ENCODE peak calls at places on chromosomes 2 and 18, in eight cellular contexts. C, F, P, K, D, A, O and L are unnamed samples.

GRCh38 chr2:237687666-237688065 is 60.3 kb downstream of the LRRFIP1 start:
- DNase-seq in A (peak; percentile 91), P (no peak), F (peak; percentile 80), C (peak; percentile 70), D (peak; percentile 89), O (peak; percentile 97), K (peak; percentile 98), L (peak; percentile 96)

GRCh38 chr18:56196495-56197225 is 441.7 kb downstream of the TXNL1 start:
- DNase-seq in K (no peak), P (no peak), O (no peak), A (no peak), D (no peak), F (no peak), C (no peak), L (no peak)

GRCh38 chr2:217248312-217248935 is 388.6 kb upstream of the TNP1 start:
- DNase-seq in A (no peak), P (peak; percentile 66), K (peak; percentile 81), O (peak; percentile 78), C (peak; percentile 72), D (no peak), F (no peak), L (peak; percentile 37)

GRCh38 chr2:49714433-49714832 is 560.1 kb upstream of the FSHR start:
- DNase-seq in K (no peak), C (no peak), O (peak; percentile 8), F (no peak), A (no peak), P (no peak), D (no peak), L (no peak)

GRCh38 chr2:128797937-128798336 is 479.3 kb upstream of the HS6ST1 start:
- DNase-seq in D (no peak), O (no peak), C (no peak), P (no peak), A (no peak), K (no peak), F (no peak), L (no peak)

GRCh38 chr2:70887550-70888229 is 48.0 kb upstream of the ATP6V1B1 start:
- DNase-seq in F (peak; percentile 25), C (peak; percentile 67), O (peak; percentile 51), P (peak; percentile 67), D (peak; percentile 32), A (no peak), K (no peak), L (peak; percentile 86)

GRCh38 chr18:46261799-46262198 is 157.6 kb downstream of the HAUS1 start:
- DNase-seq in P (no peak), F (no peak), O (no peak), A (no peak), C (no peak), D (no peak), K (no peak), L (no peak)

GRCh38 chr2:167733750-167734149 is 513.6 kb downstream of the STK39 start:
- DNase-seq in P (no peak), K (peak; percentile 22), A (no peak), F (no peak), O (no peak), C (no peak), D (no peak), L (no peak)

GRCh38 chr2:167706800-167707199 is 540.6 kb downstream of the STK39 start:
- DNase-seq in O (no peak), A (no peak), C (no peak), K (peak; percentile 1), D (no peak), F (no peak), P (no peak), L (no peak)

GRCh38 chr2:33068261-33068660 is 121.5 kb downstream of the LTBP1 start:
- DNase-seq in K (peak; percentile 76), C (no peak), P (no peak), F (no peak), O (no peak), A (no peak), D (no peak), L (no peak)

GRCh38 chr2:144950874-144951560 is 431.1 kb upstream of the ZEB2 start:
- DNase-seq in F (no peak), P (no peak), O (peak; percentile 89), C (no peak), D (no peak), K (peak; percentile 86), A (no peak), L (no peak)

GRCh38 chr18:2143666-2144065 is 427.6 kb downstream of the METTL4 start:
- DNase-seq in K (peak; percentile 18), P (no peak), C (no peak), D (no peak), O (no peak), F (no peak), A (no peak), L (no peak)

GRCh38 chr2:128260239-128261138 is 58.2 kb downstream of the HS6ST1 start:
- DNase-seq in K (peak; percentile 92), D (no peak), F (no peak), P (no peak), O (no peak), C (no peak), A (no peak), L (peak; percentile 50)

GRCh38 chr2:61853086-61853847 is 593 bp downstream of the FAM161A start:
- DNase-seq in C (peak; percentile 17), K (no peak), O (peak; percentile 15), A (no peak), F (no peak), D (no peak), P (no peak), L (no peak)

GRCh38 chr2:222950886-222951285 is 90.0 kb downstream of the ACSL3 start:
- DNase-seq in O (no peak), P (no peak), A (no peak), D (no peak), C (no peak), F (no peak), K (peak; percentile 67), L (no peak)

GRCh38 chr18:45063246-45064038 is 382.8 kb downstream of the SETBP1 start:
- DNase-seq in O (no peak), F (no peak), P (no peak), A (no peak), D (no peak), C (no peak), K (no peak), L (no peak)

GRCh38 chr2:86672027-86672545 is 48.0 kb upstream of the RMND5A start:
- DNase-seq in K (no peak), O (no peak), A (no peak), C (no peak), F (no peak), D (no peak), P (no peak), L (no peak)

GRCh38 chr2:206851511-206851910 is 86.1 kb downstream of the FASTKD2 start:
- DNase-seq in A (no peak), O (no peak), P (no peak), F (no peak), D (no peak), C (no peak), K (no peak), L (no peak)

DNA sequence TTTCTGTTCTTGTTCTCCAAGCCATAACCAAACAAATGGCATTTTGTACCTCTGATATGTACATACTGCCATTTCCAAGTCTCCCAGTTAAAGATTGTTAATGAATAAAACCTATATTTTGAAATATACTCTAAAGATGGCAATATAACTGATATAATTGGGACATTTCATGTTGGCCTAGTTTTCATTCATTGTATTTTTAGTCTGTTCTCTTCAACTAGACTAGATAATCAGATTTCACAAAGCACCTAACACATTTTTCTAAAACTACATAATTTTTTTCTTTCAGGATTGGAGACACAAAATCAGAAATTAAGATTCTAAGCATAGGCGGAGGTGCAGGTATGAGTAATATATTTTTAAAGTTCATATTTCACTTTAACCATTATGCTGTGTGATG is 5.6 kb downstream of the HNMT start:
- DNase-seq in A (no peak), P (no peak), C (no peak), K (no peak), F (no peak), D (no peak), O (no peak), L (no peak)
- H3K4me3 ChIP-seq in A (no peak overlapping the region), P (no peak overlapping the region), C (no peak overlapping the region), K (no peak overlapping the region), F (no peak overlapping the region), D (no peak overlapping the region), O (no peak overlapping the region), L (no peak overlapping the region)

DNA sequence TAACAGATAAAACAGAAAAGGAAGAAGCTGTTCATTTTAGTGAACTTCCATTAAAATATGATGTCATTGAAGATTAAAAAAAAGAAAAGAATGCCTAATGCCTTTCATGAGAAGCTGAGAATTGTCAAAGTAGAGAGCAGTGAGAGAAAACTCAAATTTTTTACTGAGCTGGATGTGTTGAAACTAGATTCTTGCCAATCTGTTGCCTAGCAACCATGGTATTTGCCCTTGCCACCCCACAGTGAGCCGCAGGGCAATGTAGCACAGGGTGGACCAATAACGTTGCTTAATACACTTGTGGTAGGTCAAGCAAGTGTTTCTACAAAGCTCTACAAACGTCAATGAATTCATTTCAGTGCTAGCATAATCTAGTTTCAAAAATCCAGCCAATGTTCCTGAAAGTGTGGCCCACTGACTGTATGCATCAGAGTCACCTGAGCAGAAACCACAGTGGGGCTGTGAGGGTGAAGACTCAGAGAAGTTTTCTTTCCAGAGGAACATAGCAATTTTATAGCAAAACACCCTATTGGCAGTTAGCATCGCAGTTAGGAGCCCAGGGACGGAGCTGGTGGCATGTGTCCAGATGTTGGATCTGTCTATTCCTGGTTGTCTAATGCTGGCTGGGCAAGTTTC is 132.3 kb downstream of the DOCK10 start:
- DNase-seq in A (no peak), D (no peak), K (peak; percentile 89), F (no peak), O (peak; percentile 69), P (no peak), C (peak; percentile 40), L (peak; percentile 29)
- H3K4me3 ChIP-seq in A (no peak overlapping the region), D (no peak overlapping the region), K (no peak overlapping the region), F (no peak overlapping the region), O (no peak overlapping the region), P (no peak overlapping the region), C (no peak overlapping the region), L (no peak overlapping the region)

GRCh38 chr2:177625744-177626655 is 233.4 kb downstream of the AGPS start:
- DNase-seq in D (no peak), K (no peak), O (peak; percentile 80), A (no peak), P (no peak), C (no peak), F (no peak), L (no peak)
- H3K4me3 ChIP-seq in D (no peak overlapping the region), K (no peak overlapping the region), O (no peak overlapping the region), A (no peak overlapping the region), P (no peak overlapping the region), C (no peak overlapping the region), F (no peak overlapping the region), L (no peak overlapping the region)

GRCh38 chr18:31042068-31042390 is 513 bp downstream of the DSC3 start:
- DNase-seq in C (no peak), P (peak; percentile 19), K (no peak), F (no peak), D (no peak), A (no peak), O (no peak), L (no peak)

GRCh38 chr18:31041346-31042067 is 1.0 kb downstream of the DSC3 start:
- DNase-seq in F (no peak), D (no peak), P (peak; percentile 40), K (peak; percentile 31), C (no peak), O (no peak), A (no peak), L (no peak)

GRCh38 chr18:31042391-31043181 is at the start of gene DSC3:
- DNase-seq in O (peak; percentile 49), F (no peak), A (no peak), D (no peak), C (no peak), K (peak; percentile 17), P (peak; percentile 35), L (peak; percentile 92)

GRCh38 chr18:31040982-31041345 is 1.6 kb downstream of the DSC3 start:
- DNase-seq in A (no peak), K (no peak), D (no peak), C (no peak), F (no peak), O (no peak), P (peak; percentile 18), L (no peak)

GRCh38 chr18:31039426-31039825 is 3.1 kb downstream of the DSC3 start:
- DNase-seq in A (no peak), D (no peak), P (no peak), K (no peak), O (no peak), F (no peak), C (no peak), L (no peak)
- H3K4me3 ChIP-seq in A (no peak overlapping the region), D (no peak overlapping the region), P (no peak overlapping the region), K (no peak overlapping the region), O (no peak overlapping the region), F (no peak overlapping the region), C (no peak overlapping the region), L (no peak overlapping the region)